ENCODE peak calls at places on chromosome 18, in eight cellular contexts. One of them, this sample, is unnamed. For H3K9me3, the result is how much of the 10 kb centered on the place peaks cover.

GRCh38 chr18:41721103-41721502 is 233.9 kb upstream of the PIK3C3 start:
- DNase-seq in hepatocyte: no peak
- DNase-seq in adrenal gland: no peak
- DNase-seq in body of pancreas: no peak
- DNase-seq in right atrium auricular region: no peak
- DNase-seq in left ventricle myocardium inferior: no peak
- DNase-seq in A549: no peak
- DNase-seq in gastrocnemius medialis: no peak
- DNase-seq in this sample: no peak

GRCh38 chr18:49111191-49111988 is 160.6 kb upstream of the SMAD7 start:
- DNase-seq in hepatocyte: no peak
- DNase-seq in adrenal gland: no peak
- DNase-seq in body of pancreas: no peak
- DNase-seq in right atrium auricular region: no peak
- DNase-seq in left ventricle myocardium inferior: no peak
- DNase-seq in A549: no peak
- DNase-seq in gastrocnemius medialis: no peak
- DNase-seq in this sample: no peak

GRCh38 chr18:50982802-50983179 is 15.0 kb downstream of the ELAC1 start:
- DNase-seq in hepatocyte: no peak
- DNase-seq in adrenal gland: no peak
- DNase-seq in body of pancreas: no peak
- DNase-seq in right atrium auricular region: no peak
- DNase-seq in left ventricle myocardium inferior: no peak
- DNase-seq in A549: no peak
- DNase-seq in gastrocnemius medialis: no peak
- DNase-seq in this sample: no peak

GRCh38 chr18:68833756-68834155 is 35.9 kb downstream of the CCDC102B start:
- DNase-seq in hepatocyte: no peak
- DNase-seq in adrenal gland: no peak
- DNase-seq in body of pancreas: no peak
- DNase-seq in right atrium auricular region: no peak
- DNase-seq in left ventricle myocardium inferior: no peak
- DNase-seq in A549: no peak
- DNase-seq in gastrocnemius medialis: no peak
- DNase-seq in this sample: no peak

GRCh38 chr18:46073474-46074331 is 1.6 kb upstream of the PSTPIP2 start:
- DNase-seq in hepatocyte: peak
- DNase-seq in adrenal gland: peak
- DNase-seq in body of pancreas: peak
- DNase-seq in right atrium auricular region: no peak
- DNase-seq in left ventricle myocardium inferior: no peak
- DNase-seq in A549: no peak
- DNase-seq in gastrocnemius medialis: no peak
- DNase-seq in this sample: no peak

GRCh38 chr18:10449396-10449795 is 5.0 kb upstream of the APCDD1 start:
- DNase-seq in hepatocyte: no peak
- DNase-seq in adrenal gland: no peak
- DNase-seq in body of pancreas: no peak
- DNase-seq in right atrium auricular region: no peak
- DNase-seq in left ventricle myocardium inferior: no peak
- DNase-seq in A549: no peak
- DNase-seq in gastrocnemius medialis: no peak
- DNase-seq in this sample: no peak

GRCh38 chr18:55018602-55019001 is 59.3 kb upstream of the CCDC68 start:
- DNase-seq in hepatocyte: no peak
- DNase-seq in adrenal gland: no peak
- DNase-seq in body of pancreas: no peak
- DNase-seq in right atrium auricular region: no peak
- DNase-seq in left ventricle myocardium inferior: no peak
- DNase-seq in A549: no peak
- DNase-seq in gastrocnemius medialis: no peak
- DNase-seq in this sample: no peak

GRCh38 chr18:49476664-49477411 is 10.2 kb downstream of the C18orf32 start:
- DNase-seq in hepatocyte: peak
- DNase-seq in adrenal gland: peak
- DNase-seq in body of pancreas: no peak
- DNase-seq in right atrium auricular region: no peak
- DNase-seq in left ventricle myocardium inferior: no peak
- DNase-seq in A549: peak
- DNase-seq in gastrocnemius medialis: no peak
- DNase-seq in this sample: peak

GRCh38 chr18:5662586-5663090 is 118.8 kb upstream of the EPB41L3 start:
- DNase-seq in hepatocyte: no peak
- DNase-seq in adrenal gland: no peak
- DNase-seq in body of pancreas: no peak
- DNase-seq in right atrium auricular region: no peak
- DNase-seq in left ventricle myocardium inferior: no peak
- DNase-seq in A549: no peak
- DNase-seq in gastrocnemius medialis: no peak
- DNase-seq in this sample: no peak

GRCh38 chr18:8480506-8481328 is 128.5 kb upstream of the RAB12 start:
- DNase-seq in hepatocyte: peak
- DNase-seq in adrenal gland: peak
- DNase-seq in body of pancreas: peak
- DNase-seq in right atrium auricular region: no peak
- DNase-seq in left ventricle myocardium inferior: peak
- DNase-seq in A549: peak
- DNase-seq in gastrocnemius medialis: no peak
- DNase-seq in this sample: peak

GRCh38 chr18:29501952-29502351 is 1325.0 kb upstream of the CDH2 start:
- DNase-seq in hepatocyte: no peak
- DNase-seq in adrenal gland: no peak
- DNase-seq in body of pancreas: no peak
- DNase-seq in right atrium auricular region: no peak
- DNase-seq in left ventricle myocardium inferior: no peak
- DNase-seq in A549: no peak
- DNase-seq in gastrocnemius medialis: no peak
- DNase-seq in this sample: peak

GRCh38 chr18:24060644-24061043 is 46.1 kb downstream of the TTC39C start:
- DNase-seq in hepatocyte: no peak
- DNase-seq in adrenal gland: no peak
- DNase-seq in body of pancreas: no peak
- DNase-seq in right atrium auricular region: no peak
- DNase-seq in left ventricle myocardium inferior: no peak
- DNase-seq in A549: no peak
- DNase-seq in gastrocnemius medialis: no peak
- DNase-seq in this sample: no peak

GRCh38 chr18:50614838-50615237 is 55.0 kb downstream of the MAPK4 start:
- DNase-seq in hepatocyte: peak
- DNase-seq in adrenal gland: peak
- DNase-seq in body of pancreas: peak
- DNase-seq in right atrium auricular region: peak
- DNase-seq in left ventricle myocardium inferior: no peak
- DNase-seq in A549: no peak
- DNase-seq in gastrocnemius medialis: peak
- DNase-seq in this sample: no peak

GRCh38 chr18:78160961-78161656 is 818.5 kb upstream of the SALL3 start:
- DNase-seq in hepatocyte: no peak
- DNase-seq in adrenal gland: peak
- DNase-seq in body of pancreas: no peak
- DNase-seq in right atrium auricular region: no peak
- DNase-seq in left ventricle myocardium inferior: no peak
- DNase-seq in A549: no peak
- DNase-seq in gastrocnemius medialis: no peak
- DNase-seq in this sample: no peak

GRCh38 chr18:45423664-45424063 is 191.6 kb upstream of the SLC14A2 start:
- DNase-seq in hepatocyte: no peak
- DNase-seq in adrenal gland: no peak
- DNase-seq in body of pancreas: no peak
- DNase-seq in right atrium auricular region: no peak
- DNase-seq in left ventricle myocardium inferior: no peak
- DNase-seq in A549: no peak
- DNase-seq in gastrocnemius medialis: no peak
- DNase-seq in this sample: no peak

GRCh38 chr18:48917579-48918101 is 33.1 kb downstream of the SMAD7 start:
- DNase-seq in hepatocyte: peak
- DNase-seq in adrenal gland: no peak
- DNase-seq in body of pancreas: no peak
- DNase-seq in right atrium auricular region: no peak
- DNase-seq in left ventricle myocardium inferior: no peak
- DNase-seq in A549: no peak
- DNase-seq in gastrocnemius medialis: no peak
- DNase-seq in this sample: no peak

GRCh38 chr18:61398961-61399632 is 65.9 kb downstream of the CDH20 start:
- DNase-seq in hepatocyte: no peak
- DNase-seq in adrenal gland: no peak
- DNase-seq in body of pancreas: no peak
- DNase-seq in right atrium auricular region: no peak
- DNase-seq in left ventricle myocardium inferior: no peak
- DNase-seq in A549: no peak
- DNase-seq in gastrocnemius medialis: no peak
- DNase-seq in this sample: peak

GRCh38 chr18:32804126-32804888 is 31.5 kb upstream of the KLHL14 start:
- DNase-seq in hepatocyte: no peak
- DNase-seq in adrenal gland: no peak
- DNase-seq in body of pancreas: no peak
- DNase-seq in right atrium auricular region: no peak
- DNase-seq in left ventricle myocardium inferior: no peak
- DNase-seq in A549: no peak
- DNase-seq in gastrocnemius medialis: no peak
- DNase-seq in this sample: no peak

GRCh38 chr18:58727776-58728500 is 56.7 kb downstream of the MALT1 start:
- DNase-seq in hepatocyte: no peak
- DNase-seq in adrenal gland: no peak
- DNase-seq in body of pancreas: peak
- DNase-seq in right atrium auricular region: no peak
- DNase-seq in left ventricle myocardium inferior: peak
- DNase-seq in A549: no peak
- DNase-seq in gastrocnemius medialis: peak
- DNase-seq in this sample: no peak

GRCh38 chr18:12361770-12362378 is 15.2 kb downstream of the AFG3L2 start:
- DNase-seq in hepatocyte: no peak
- DNase-seq in adrenal gland: peak
- DNase-seq in body of pancreas: peak
- DNase-seq in right atrium auricular region: no peak
- DNase-seq in left ventricle myocardium inferior: peak
- DNase-seq in A549: no peak
- DNase-seq in gastrocnemius medialis: no peak
- DNase-seq in this sample: no peak

DNA sequence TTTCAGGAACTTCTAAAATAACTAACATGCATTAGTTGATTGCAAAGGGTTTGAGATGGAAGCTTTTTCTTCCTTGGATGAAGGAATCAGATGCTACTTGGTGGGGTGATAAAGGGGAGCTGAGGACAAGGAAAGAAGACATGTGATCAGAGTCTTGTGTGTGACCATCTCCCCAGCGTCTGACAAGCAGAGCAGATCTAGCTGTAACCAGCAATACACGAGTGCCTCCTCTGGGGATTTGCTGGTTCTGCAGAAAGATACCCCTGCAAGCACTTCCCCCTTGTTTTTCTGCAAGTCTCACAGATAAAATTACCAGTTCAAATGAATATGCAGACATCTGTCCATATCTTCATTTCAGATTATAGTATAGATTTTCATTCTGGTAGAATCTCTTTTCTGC is 2.7 kb downstream of the CDH7 start:
- DNase-seq in hepatocyte: peak
- DNase-seq in adrenal gland: peak
- DNase-seq in body of pancreas: peak
- DNase-seq in right atrium auricular region: no peak
- DNase-seq in left ventricle myocardium inferior: no peak
- DNase-seq in A549: no peak
- DNase-seq in gastrocnemius medialis: no peak
- DNase-seq in this sample: no peak
- TF ChIP-seq CTCF in hepatocyte: peak
- TF ChIP-seq CTCF in adrenal gland: no peak
- TF ChIP-seq CTCF in body of pancreas: peak
- TF ChIP-seq CTCF in right atrium auricular region: no peak
- TF ChIP-seq CTCF in left ventricle myocardium inferior: no peak
- TF ChIP-seq CTCF in A549: no peak
- TF ChIP-seq CTCF in gastrocnemius medialis: no peak
- TF ChIP-seq CTCF in this sample: no peak

GRCh38 chr18:62868645-62869044 is 153.3 kb downstream of the PHLPP1 start:
- DNase-seq in hepatocyte: no peak
- DNase-seq in adrenal gland: no peak
- DNase-seq in body of pancreas: no peak
- DNase-seq in right atrium auricular region: no peak
- DNase-seq in left ventricle myocardium inferior: no peak
- DNase-seq in A549: no peak
- DNase-seq in gastrocnemius medialis: no peak
- DNase-seq in this sample: no peak
- H3K4me3 ChIP-seq in hepatocyte: no peak
- H3K4me3 ChIP-seq in adrenal gland: no peak
- H3K4me3 ChIP-seq in body of pancreas: no peak
- H3K4me3 ChIP-seq in right atrium auricular region: no peak
- H3K4me3 ChIP-seq in left ventricle myocardium inferior: no peak
- H3K4me3 ChIP-seq in A549: no peak
- H3K4me3 ChIP-seq in gastrocnemius medialis: no peak
- H3K4me3 ChIP-seq in this sample: no peak

DNA sequence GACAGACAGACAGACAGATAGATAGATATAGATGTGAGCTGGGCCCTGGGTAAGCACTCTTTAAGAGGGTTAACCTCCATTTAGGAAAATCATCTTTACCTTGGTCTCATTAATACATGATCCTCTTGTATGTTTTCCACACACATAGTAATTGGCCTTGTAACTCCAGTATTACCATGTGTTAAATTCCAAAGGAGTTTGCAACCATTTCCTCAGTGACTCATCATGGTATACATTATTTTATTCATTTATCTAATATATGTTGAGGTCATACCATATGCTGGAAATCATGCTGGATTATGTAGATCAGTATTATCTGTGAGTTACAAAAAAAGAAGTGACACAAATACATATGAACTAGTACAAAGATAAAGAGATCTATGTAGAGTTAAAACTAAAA is 504.3 kb downstream of the DCC start:
- DNase-seq in hepatocyte: no peak
- DNase-seq in adrenal gland: no peak
- DNase-seq in body of pancreas: no peak
- DNase-seq in right atrium auricular region: no peak
- DNase-seq in left ventricle myocardium inferior: no peak
- DNase-seq in A549: no peak
- DNase-seq in gastrocnemius medialis: no peak
- DNase-seq in this sample: no peak
- H3K9me3 ChIP-seq in hepatocyte: under half
- H3K9me3 ChIP-seq in adrenal gland: under half
- H3K9me3 ChIP-seq in body of pancreas: under half
- H3K9me3 ChIP-seq in right atrium auricular region: under half
- H3K9me3 ChIP-seq in left ventricle myocardium inferior: under half
- H3K9me3 ChIP-seq in A549: under half
- H3K9me3 ChIP-seq in gastrocnemius medialis: under half
- H3K9me3 ChIP-seq in this sample: under half

DNA sequence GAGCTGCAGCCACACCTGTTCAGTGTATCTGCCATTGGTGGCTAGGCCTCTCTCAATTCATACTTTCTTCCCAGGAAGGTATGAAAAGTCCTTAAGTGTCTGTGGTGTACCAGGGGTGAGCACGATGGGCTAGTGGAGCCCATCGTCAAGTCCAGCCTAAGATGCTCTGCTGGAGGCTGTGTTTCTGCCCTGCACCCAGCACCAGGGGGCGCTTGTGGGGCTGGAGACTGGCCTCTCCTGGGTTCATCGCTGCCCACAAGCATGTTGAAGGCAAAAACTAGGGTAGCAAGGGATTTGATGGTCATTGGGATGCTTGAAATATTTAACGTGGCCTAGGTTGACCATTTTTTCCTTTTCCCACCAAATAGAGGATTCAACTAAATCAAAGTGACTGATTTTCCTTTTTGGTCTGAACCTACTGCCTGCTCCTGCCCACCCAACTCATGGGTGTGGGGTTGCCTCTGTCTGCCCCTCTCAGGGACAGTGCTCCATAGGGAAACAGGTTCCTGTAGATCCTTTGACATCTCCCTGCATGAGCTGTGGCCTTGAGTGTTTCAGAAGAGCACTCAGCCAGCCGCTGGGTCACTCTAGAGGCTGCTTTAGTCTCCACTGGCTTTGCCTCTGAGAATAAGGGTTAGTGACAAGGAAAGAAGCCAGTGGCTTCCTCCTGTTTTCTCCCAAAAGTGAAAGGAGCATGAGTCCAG is 59.0 kb downstream of the TPGS2 start:
- DNase-seq in hepatocyte: no peak
- DNase-seq in adrenal gland: peak
- DNase-seq in body of pancreas: peak
- DNase-seq in right atrium auricular region: no peak
- DNase-seq in left ventricle myocardium inferior: no peak
- DNase-seq in A549: peak
- DNase-seq in gastrocnemius medialis: no peak
- DNase-seq in this sample: no peak
- TF ChIP-seq CTCF in hepatocyte: peak
- TF ChIP-seq CTCF in adrenal gland: peak
- TF ChIP-seq CTCF in body of pancreas: peak
- TF ChIP-seq CTCF in right atrium auricular region: no peak
- TF ChIP-seq CTCF in left ventricle myocardium inferior: peak
- TF ChIP-seq CTCF in A549: peak
- TF ChIP-seq CTCF in gastrocnemius medialis: peak
- TF ChIP-seq CTCF in this sample: peak